ENCODE peak calls at places on chromosome 5, in nine cellular contexts. One of them, this sample, is unnamed. For H3K36me3, the result is how much of the 10 kb centered on the place peaks cover.

GRCh38 chr5:1641041-1641440 is 117.3 kb upstream of the LPCAT1 start:
- DNase-seq in mammary epithelial cell: no peak
- DNase-seq in sigmoid colon: peak
- DNase-seq in fibroblast of lung: no peak
- DNase-seq in psoas muscle: no peak
- DNase-seq in CD8-positive, alpha-beta T cell: no peak
- DNase-seq in GM06990: no peak
- DNase-seq in GM23248: no peak
- DNase-seq in bronchial epithelial cell: no peak
- DNase-seq in this sample: peak

GRCh38 chr5:109195667-109196066 is 214.1 kb downstream of the PJA2 start:
- DNase-seq in psoas muscle: no peak
- DNase-seq in fibroblast of lung: no peak
- DNase-seq in GM23248: no peak
- DNase-seq in sigmoid colon: no peak
- DNase-seq in GM06990: no peak
- DNase-seq in bronchial epithelial cell: no peak
- DNase-seq in mammary epithelial cell: no peak
- DNase-seq in CD8-positive, alpha-beta T cell: no peak
- DNase-seq in this sample: no peak

GRCh38 chr5:54360089-54360488 is 49.7 kb upstream of the ARL15 start:
- DNase-seq in psoas muscle: no peak
- DNase-seq in GM06990: no peak
- DNase-seq in fibroblast of lung: peak
- DNase-seq in GM23248: peak
- DNase-seq in bronchial epithelial cell: peak
- DNase-seq in mammary epithelial cell: peak
- DNase-seq in sigmoid colon: no peak
- DNase-seq in CD8-positive, alpha-beta T cell: no peak
- DNase-seq in this sample: no peak

GRCh38 chr5:62450259-62450658 is 37.7 kb downstream of the IPO11 start:
- DNase-seq in mammary epithelial cell: no peak
- DNase-seq in GM23248: no peak
- DNase-seq in psoas muscle: no peak
- DNase-seq in fibroblast of lung: peak
- DNase-seq in CD8-positive, alpha-beta T cell: no peak
- DNase-seq in bronchial epithelial cell: no peak
- DNase-seq in sigmoid colon: no peak
- DNase-seq in GM06990: no peak
- DNase-seq in this sample: no peak

GRCh38 chr5:131821221-131821620 is 24.4 kb upstream of the FNIP1 start:
- DNase-seq in fibroblast of lung: no peak
- DNase-seq in bronchial epithelial cell: no peak
- DNase-seq in psoas muscle: no peak
- DNase-seq in GM06990: no peak
- DNase-seq in CD8-positive, alpha-beta T cell: no peak
- DNase-seq in sigmoid colon: no peak
- DNase-seq in mammary epithelial cell: no peak
- DNase-seq in GM23248: peak
- DNase-seq in this sample: no peak

GRCh38 chr5:139657363-139658321 is 9.5 kb downstream of the CXXC5 start:
- DNase-seq in mammary epithelial cell: no peak
- DNase-seq in bronchial epithelial cell: no peak
- DNase-seq in CD8-positive, alpha-beta T cell: no peak
- DNase-seq in GM06990: no peak
- DNase-seq in psoas muscle: no peak
- DNase-seq in sigmoid colon: no peak
- DNase-seq in GM23248: peak
- DNase-seq in fibroblast of lung: no peak
- DNase-seq in this sample: no peak

GRCh38 chr5:156835905-156836304 is 14.2 kb upstream of the PPP1R2B start:
- DNase-seq in mammary epithelial cell: no peak
- DNase-seq in sigmoid colon: no peak
- DNase-seq in bronchial epithelial cell: no peak
- DNase-seq in psoas muscle: no peak
- DNase-seq in CD8-positive, alpha-beta T cell: no peak
- DNase-seq in GM23248: peak
- DNase-seq in fibroblast of lung: no peak
- DNase-seq in GM06990: no peak
- DNase-seq in this sample: no peak

GRCh38 chr5:74281191-74281590 is 359.3 kb downstream of the ENC1 start:
- DNase-seq in psoas muscle: no peak
- DNase-seq in sigmoid colon: no peak
- DNase-seq in bronchial epithelial cell: no peak
- DNase-seq in GM23248: no peak
- DNase-seq in CD8-positive, alpha-beta T cell: no peak
- DNase-seq in GM06990: no peak
- DNase-seq in fibroblast of lung: no peak
- DNase-seq in mammary epithelial cell: no peak
- DNase-seq in this sample: no peak

GRCh38 chr5:132054031-132054696 is 6.3 kb upstream of the IL3 start:
- DNase-seq in sigmoid colon: no peak
- DNase-seq in GM23248: no peak
- DNase-seq in CD8-positive, alpha-beta T cell: no peak
- DNase-seq in psoas muscle: no peak
- DNase-seq in GM06990: no peak
- DNase-seq in fibroblast of lung: no peak
- DNase-seq in mammary epithelial cell: no peak
- DNase-seq in bronchial epithelial cell: no peak
- DNase-seq in this sample: peak

GRCh38 chr5:138610468-138611294 is 35.5 kb upstream of the HSPA9 start:
- DNase-seq in psoas muscle: no peak
- DNase-seq in mammary epithelial cell: no peak
- DNase-seq in fibroblast of lung: peak
- DNase-seq in sigmoid colon: peak
- DNase-seq in GM23248: peak
- DNase-seq in GM06990: no peak
- DNase-seq in CD8-positive, alpha-beta T cell: no peak
- DNase-seq in bronchial epithelial cell: no peak
- DNase-seq in this sample: no peak

GRCh38 chr5:155455791-155456514 is 442.4 kb downstream of the KIF4B start:
- DNase-seq in GM06990: no peak
- DNase-seq in sigmoid colon: no peak
- DNase-seq in mammary epithelial cell: no peak
- DNase-seq in fibroblast of lung: no peak
- DNase-seq in CD8-positive, alpha-beta T cell: no peak
- DNase-seq in bronchial epithelial cell: no peak
- DNase-seq in psoas muscle: no peak
- DNase-seq in GM23248: no peak
- DNase-seq in this sample: no peak

GRCh38 chr5:136703706-136704105 is 338.4 kb upstream of the TRPC7 start:
- DNase-seq in fibroblast of lung: no peak
- DNase-seq in mammary epithelial cell: no peak
- DNase-seq in GM23248: no peak
- DNase-seq in CD8-positive, alpha-beta T cell: no peak
- DNase-seq in psoas muscle: no peak
- DNase-seq in bronchial epithelial cell: peak
- DNase-seq in GM06990: no peak
- DNase-seq in sigmoid colon: no peak
- DNase-seq in this sample: no peak

GRCh38 chr5:32767948-32768427 is 56.9 kb downstream of the NPR3 start:
- DNase-seq in CD8-positive, alpha-beta T cell: no peak
- DNase-seq in bronchial epithelial cell: peak
- DNase-seq in mammary epithelial cell: peak
- DNase-seq in psoas muscle: peak
- DNase-seq in fibroblast of lung: peak
- DNase-seq in sigmoid colon: no peak
- DNase-seq in GM06990: no peak
- DNase-seq in GM23248: peak
- DNase-seq in this sample: peak

GRCh38 chr5:152329896-152330295 is 75.2 kb downstream of the NMUR2 start:
- DNase-seq in bronchial epithelial cell: no peak
- DNase-seq in GM06990: no peak
- DNase-seq in GM23248: no peak
- DNase-seq in CD8-positive, alpha-beta T cell: no peak
- DNase-seq in mammary epithelial cell: no peak
- DNase-seq in fibroblast of lung: no peak
- DNase-seq in sigmoid colon: no peak
- DNase-seq in psoas muscle: no peak
- DNase-seq in this sample: no peak

GRCh38 chr5:40041452-40041851 is 616.7 kb upstream of the DAB2 start:
- DNase-seq in fibroblast of lung: no peak
- DNase-seq in bronchial epithelial cell: peak
- DNase-seq in GM06990: no peak
- DNase-seq in psoas muscle: no peak
- DNase-seq in mammary epithelial cell: peak
- DNase-seq in CD8-positive, alpha-beta T cell: no peak
- DNase-seq in sigmoid colon: no peak
- DNase-seq in GM23248: no peak
- DNase-seq in this sample: no peak

GRCh38 chr5:113043491-113043931 is 66.9 kb downstream of the DCP2 start:
- DNase-seq in fibroblast of lung: peak
- DNase-seq in sigmoid colon: no peak
- DNase-seq in bronchial epithelial cell: no peak
- DNase-seq in psoas muscle: peak
- DNase-seq in GM06990: no peak
- DNase-seq in mammary epithelial cell: no peak
- DNase-seq in GM23248: peak
- DNase-seq in CD8-positive, alpha-beta T cell: peak
- DNase-seq in this sample: no peak

GRCh38 chr5:67206381-67207328 is 10.1 kb upstream of the CD180 start:
- DNase-seq in GM06990: peak
- DNase-seq in CD8-positive, alpha-beta T cell: peak
- DNase-seq in sigmoid colon: peak
- DNase-seq in psoas muscle: no peak
- DNase-seq in mammary epithelial cell: peak
- DNase-seq in GM23248: peak
- DNase-seq in fibroblast of lung: peak
- DNase-seq in bronchial epithelial cell: peak
- DNase-seq in this sample: peak

GRCh38 chr5:13985736-13986418 is 41.4 kb upstream of the DNAH5 start:
- DNase-seq in sigmoid colon: no peak
- DNase-seq in CD8-positive, alpha-beta T cell: no peak
- DNase-seq in fibroblast of lung: peak
- DNase-seq in bronchial epithelial cell: peak
- DNase-seq in mammary epithelial cell: peak
- DNase-seq in psoas muscle: no peak
- DNase-seq in GM06990: no peak
- DNase-seq in GM23248: peak
- DNase-seq in this sample: peak

GRCh38 chr5:179873711-179874110 is 15.1 kb upstream of the MRNIP start:
- DNase-seq in mammary epithelial cell: no peak
- DNase-seq in bronchial epithelial cell: no peak
- DNase-seq in GM23248: no peak
- DNase-seq in sigmoid colon: no peak
- DNase-seq in fibroblast of lung: no peak
- DNase-seq in psoas muscle: no peak
- DNase-seq in GM06990: no peak
- DNase-seq in CD8-positive, alpha-beta T cell: no peak
- DNase-seq in this sample: no peak
- H3K36me3 ChIP-seq in mammary epithelial cell: under half
- H3K36me3 ChIP-seq in bronchial epithelial cell: under half
- H3K36me3 ChIP-seq in GM23248: under half
- H3K36me3 ChIP-seq in sigmoid colon: under half
- H3K36me3 ChIP-seq in fibroblast of lung: under half
- H3K36me3 ChIP-seq in psoas muscle: under half
- H3K36me3 ChIP-seq in GM06990: under half
- H3K36me3 ChIP-seq in CD8-positive, alpha-beta T cell: under half
- H3K36me3 ChIP-seq in this sample: half or more

DNA sequence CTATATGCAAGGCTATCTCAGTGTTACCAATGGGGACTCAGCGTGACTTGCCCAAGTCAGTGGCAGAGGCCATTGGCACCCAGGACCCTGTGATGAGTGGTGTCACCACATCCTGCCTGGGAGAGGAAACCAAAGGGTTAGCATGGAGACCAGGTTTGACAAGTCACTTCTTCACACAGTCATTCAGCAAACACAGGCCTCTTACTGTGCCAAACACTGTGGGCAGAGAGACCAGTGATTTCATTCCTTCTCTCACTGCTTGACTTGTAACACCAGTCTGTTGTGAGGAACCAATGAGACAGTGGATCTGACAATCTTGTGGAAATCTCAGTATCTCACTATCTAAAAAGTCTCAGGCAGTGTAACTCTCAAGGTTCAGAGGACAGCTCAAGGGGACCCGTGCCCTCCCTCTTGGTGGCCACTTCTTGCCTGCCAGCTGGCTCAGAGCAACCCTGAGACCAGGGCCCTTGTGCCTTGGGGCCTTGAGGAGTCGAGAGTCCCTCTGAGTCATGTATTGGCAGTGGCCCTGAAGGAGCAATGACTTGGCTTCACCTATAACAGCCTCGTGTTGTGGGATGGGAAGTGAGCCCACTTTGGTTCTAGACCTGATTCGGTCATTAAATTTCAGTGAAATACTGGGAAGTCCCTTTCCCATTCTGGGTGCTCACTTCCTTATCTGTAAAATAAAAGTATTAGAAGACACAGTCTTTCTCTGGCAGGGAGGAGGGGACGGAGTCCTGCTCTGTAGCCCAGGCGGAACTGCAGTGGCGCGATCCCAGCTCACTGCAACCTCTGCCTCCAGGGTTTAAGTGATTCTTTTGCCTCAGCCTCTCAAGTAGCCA is 1.6 kb downstream of the FABP6 start:
- DNase-seq in mammary epithelial cell: peak
- DNase-seq in GM06990: peak
- DNase-seq in CD8-positive, alpha-beta T cell: no peak
- DNase-seq in psoas muscle: peak
- DNase-seq in sigmoid colon: no peak
- DNase-seq in GM23248: peak
- DNase-seq in fibroblast of lung: peak
- DNase-seq in bronchial epithelial cell: peak
- DNase-seq in this sample: no peak
- H3K36me3 ChIP-seq in mammary epithelial cell: under half
- H3K36me3 ChIP-seq in GM06990: under half
- H3K36me3 ChIP-seq in CD8-positive, alpha-beta T cell: under half
- H3K36me3 ChIP-seq in psoas muscle: under half
- H3K36me3 ChIP-seq in sigmoid colon: under half
- H3K36me3 ChIP-seq in GM23248: under half
- H3K36me3 ChIP-seq in fibroblast of lung: under half
- H3K36me3 ChIP-seq in bronchial epithelial cell: under half
- H3K36me3 ChIP-seq in this sample: under half

DNA sequence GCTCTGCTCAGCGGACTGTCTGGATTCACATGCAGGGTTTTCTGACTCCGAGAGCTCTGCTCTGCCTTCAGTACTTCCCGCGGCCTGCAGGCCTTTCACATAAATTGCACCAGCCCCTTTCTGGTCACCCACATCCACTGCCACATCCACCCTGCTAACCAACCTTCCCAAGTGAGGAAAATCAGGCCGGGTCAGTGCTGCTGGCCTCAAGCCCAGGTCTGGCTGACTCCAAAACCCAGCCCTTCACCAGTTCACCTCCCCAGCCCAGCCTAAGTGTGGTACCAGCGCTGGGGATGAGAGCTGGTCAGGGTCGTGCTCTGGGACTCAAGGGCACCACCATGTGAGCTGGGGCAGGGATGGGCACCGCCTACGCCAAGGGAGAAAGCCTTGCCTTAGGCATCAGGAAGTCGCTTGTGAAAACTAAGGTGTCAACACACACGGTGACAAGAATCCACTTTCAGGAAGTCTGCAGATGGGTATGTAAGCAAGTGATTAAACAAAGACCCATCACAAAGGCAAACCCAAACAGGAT is 12.3 kb downstream of the LMAN2 start:
- DNase-seq in mammary epithelial cell: no peak
- DNase-seq in psoas muscle: no peak
- DNase-seq in GM23248: no peak
- DNase-seq in GM06990: no peak
- DNase-seq in bronchial epithelial cell: no peak
- DNase-seq in CD8-positive, alpha-beta T cell: no peak
- DNase-seq in sigmoid colon: no peak
- DNase-seq in fibroblast of lung: no peak
- DNase-seq in this sample: no peak
- H3K36me3 ChIP-seq in mammary epithelial cell: under half
- H3K36me3 ChIP-seq in psoas muscle: under half
- H3K36me3 ChIP-seq in GM23248: under half
- H3K36me3 ChIP-seq in GM06990: under half
- H3K36me3 ChIP-seq in bronchial epithelial cell: under half
- H3K36me3 ChIP-seq in CD8-positive, alpha-beta T cell: half or more
- H3K36me3 ChIP-seq in sigmoid colon: under half
- H3K36me3 ChIP-seq in fibroblast of lung: under half
- H3K36me3 ChIP-seq in this sample: half or more

GRCh38 chr5:149540098-149540497 is 11.1 kb downstream of the CSNK1A1 start:
- DNase-seq in sigmoid colon: no peak
- DNase-seq in psoas muscle: no peak
- DNase-seq in bronchial epithelial cell: no peak
- DNase-seq in mammary epithelial cell: no peak
- DNase-seq in GM23248: peak
- DNase-seq in CD8-positive, alpha-beta T cell: no peak
- DNase-seq in GM06990: no peak
- DNase-seq in fibroblast of lung: no peak
- DNase-seq in this sample: no peak
- H3K36me3 ChIP-seq in sigmoid colon: under half
- H3K36me3 ChIP-seq in psoas muscle: under half
- H3K36me3 ChIP-seq in bronchial epithelial cell: under half
- H3K36me3 ChIP-seq in mammary epithelial cell: under half
- H3K36me3 ChIP-seq in GM23248: under half
- H3K36me3 ChIP-seq in CD8-positive, alpha-beta T cell: under half
- H3K36me3 ChIP-seq in GM06990: under half
- H3K36me3 ChIP-seq in fibroblast of lung: under half
- H3K36me3 ChIP-seq in this sample: half or more

This sample was measured in RWPE2.